ENCODE peak calls at places on chromosomes 4 and X, in five cellular contexts. One of them, this sample, is unnamed.

GRCh38 chr4:54717694-54718093 is 59.9 kb downstream of the KIT start:
- DNase-seq in NCI-H446 treated with DMSO at 0.1 percent for 48 hours: no peak
- DNase-seq in mucosa of descending colon: no peak
- DNase-seq in HT-29: no peak
- DNase-seq in nephron progenitor cell: no peak
- DNase-seq in this sample: no peak

GRCh38 chrX:133045986-133046385 is 50.9 kb downstream of the USP26 start:
- DNase-seq in NCI-H446 treated with DMSO at 0.1 percent for 48 hours: no peak
- DNase-seq in HT-29: peak
- DNase-seq in mucosa of descending colon: no peak
- DNase-seq in nephron progenitor cell: no peak
- DNase-seq in this sample: peak

GRCh38 chrX:28586891-28587635 is at the start of gene IL1RAPL1:
- DNase-seq in HT-29: peak
- DNase-seq in mucosa of descending colon: no peak
- DNase-seq in nephron progenitor cell: peak
- DNase-seq in NCI-H446 treated with DMSO at 0.1 percent for 48 hours: no peak
- DNase-seq in this sample: peak

GRCh38 chr4:55069248-55069647 is 56.1 kb downstream of the KDR start:
- DNase-seq in mucosa of descending colon: no peak
- DNase-seq in NCI-H446 treated with DMSO at 0.1 percent for 48 hours: no peak
- DNase-seq in nephron progenitor cell: no peak
- DNase-seq in HT-29: no peak
- DNase-seq in this sample: no peak

GRCh38 chrX:64152857-64153256 is 52.7 kb downstream of the AMER1 start:
- DNase-seq in NCI-H446 treated with DMSO at 0.1 percent for 48 hours: no peak
- DNase-seq in mucosa of descending colon: no peak
- DNase-seq in HT-29: peak
- DNase-seq in nephron progenitor cell: peak
- DNase-seq in this sample: no peak

GRCh38 chrX:99901091-99901490 is 509.0 kb downstream of the PCDH19 start:
- DNase-seq in NCI-H446 treated with DMSO at 0.1 percent for 48 hours: no peak
- DNase-seq in mucosa of descending colon: no peak
- DNase-seq in HT-29: no peak
- DNase-seq in nephron progenitor cell: no peak
- DNase-seq in this sample: no peak

GRCh38 chr4:6942238-6942800 is 32.7 kb downstream of the TBC1D14 start:
- DNase-seq in nephron progenitor cell: no peak
- DNase-seq in mucosa of descending colon: peak
- DNase-seq in NCI-H446 treated with DMSO at 0.1 percent for 48 hours: no peak
- DNase-seq in HT-29: peak
- DNase-seq in this sample: peak

GRCh38 chrX:129779747-129780146 is at the start of gene SASH3:
- DNase-seq in mucosa of descending colon: peak
- DNase-seq in NCI-H446 treated with DMSO at 0.1 percent for 48 hours: no peak
- DNase-seq in HT-29: no peak
- DNase-seq in nephron progenitor cell: no peak
- DNase-seq in this sample: no peak